ENCODE peak calls at places on chromosomes 7 and 10, in eight cellular contexts. E is IMR-90; G is CD8-positive, alpha-beta T cell; H is transverse colon; R is K562; N is heart right ventricle; A is body of pancreas; B is lung. I is an unnamed sample.
A peak's percentile ranks its signal among the peaks of the same experiment; 100 is the strongest.

GRCh38 chr7:12064716-12065115 is 146.4 kb upstream of the TMEM106B start:
- DNase-seq in E (no peak), G (no peak), H (no peak), R (no peak), N (no peak), A (no peak), B (no peak), I (no peak)

GRCh38 chr10:86261470-86261869 is 105.1 kb downstream of the GRID1 start:
- DNase-seq in E (no peak), G (no peak), H (no peak), R (no peak), N (no peak), A (no peak), B (no peak), I (no peak)

GRCh38 chr10:26213157-26213780 is 3.3 kb upstream of the GAD2 start:
- DNase-seq in E (no peak), G (no peak), H (no peak), R (no peak), N (no peak), A (no peak), B (no peak), I (no peak)

GRCh38 chr10:49552277-49552676 is 13.4 kb upstream of the ERCC6 start:
- DNase-seq in E (peak; percentile 81), G (no peak), H (no peak), R (no peak), N (no peak), A (no peak), B (no peak), I (no peak)

GRCh38 chr10:7667262-7668141 is 736 bp upstream of the ITIH5 start:
- DNase-seq in E (no peak), G (no peak), H (no peak), R (peak; percentile 43), N (peak; percentile 25), A (no peak), B (no peak), I (no peak)

GRCh38 chr10:72243822-72244437 is 27.9 kb upstream of the ASCC1 start:
- DNase-seq in E (peak; percentile 90), G (no peak), H (peak; percentile 71), R (no peak), N (peak; percentile 38), A (peak; percentile 57), B (peak; percentile 56), I (peak; percentile 98)

GRCh38 chr10:60209874-60210584 is 179.6 kb downstream of the ANK3 start:
- DNase-seq in E (no peak), G (no peak), H (no peak), R (no peak), N (no peak), A (no peak), B (no peak), I (no peak)

GRCh38 chr7:105388373-105389089 is at the start of gene SRPK2:
- DNase-seq in E (peak; percentile 31), G (peak; percentile 67), H (peak; percentile 84), R (peak; percentile 98), N (peak; percentile 85), A (peak; percentile 81), B (peak; percentile 74), I (peak; percentile 92)

GRCh38 chr10:112185959-112186358 is 2.4 kb upstream of the GPAM start:
- DNase-seq in E (no peak), G (no peak), H (no peak), R (no peak), N (no peak), A (no peak), B (no peak), I (no peak)

GRCh38 chr10:105409370-105409769 is 768.3 kb downstream of the SORCS3 start:
- DNase-seq in E (no peak), G (no peak), H (no peak), R (no peak), N (no peak), A (no peak), B (no peak), I (no peak)

GRCh38 chr10:131088619-131089018 is 222.9 kb downstream of the TCERG1L start:
- DNase-seq in E (no peak), G (no peak), H (no peak), R (peak; percentile 53), N (no peak), A (no peak), B (no peak), I (no peak)

GRCh38 chr7:45160374-45160773 is 2.8 kb downstream of the RAMP3 start:
- DNase-seq in E (no peak), G (no peak), H (no peak), R (no peak), N (no peak), A (no peak), B (no peak), I (no peak)

GRCh38 chr10:8435186-8436055 is 380.9 kb downstream of the GATA3 start:
- DNase-seq in E (no peak), G (no peak), H (no peak), R (no peak), N (no peak), A (no peak), B (no peak), I (no peak)

GRCh38 chr7:380724-381210 is 90.8 kb downstream of the FOXL3 start:
- DNase-seq in E (no peak), G (no peak), H (peak; percentile 5), R (no peak), N (no peak), A (no peak), B (no peak), I (no peak)

GRCh38 chr7:46468753-46469356 is 547.8 kb upstream of the IGFBP3 start:
- DNase-seq in E (peak; percentile 35), G (no peak), H (no peak), R (no peak), N (no peak), A (no peak), B (no peak), I (peak; percentile 57)

GRCh38 chr10:124066744-124067714 is 26.4 kb downstream of the CHST15 start:
- DNase-seq in E (no peak), G (no peak), H (no peak), R (no peak), N (no peak), A (peak; percentile 30), B (no peak), I (peak; percentile 11)

GRCh38 chr7:46386428-46387399 is 465.6 kb upstream of the IGFBP3 start:
- DNase-seq in E (peak; percentile 4), G (no peak), H (no peak), R (no peak), N (no peak), A (no peak), B (no peak), I (peak; percentile 32)

GRCh38 chr7:142856565-142857245 is 1.8 kb downstream of the EPHB6 start:
- DNase-seq in E (no peak), G (no peak), H (no peak), R (no peak), N (no peak), A (no peak), B (no peak), I (no peak)

GRCh38 chr7:76037310-76037709 is 10.5 kb downstream of the STYXL1 start:
- DNase-seq in E (peak; percentile 92), G (no peak), H (no peak), R (no peak), N (no peak), A (peak; percentile 48), B (no peak), I (peak; percentile 43)

GRCh38 chr10:51907342-51907741 is 207.9 kb upstream of the CSTF2T start:
- DNase-seq in E (no peak), G (no peak), H (no peak), R (no peak), N (no peak), A (no peak), B (no peak), I (no peak)

GRCh38 chr7:50306491-50307367 is 2.2 kb downstream of the IKZF1 start:
- DNase-seq in E (no peak), G (no peak), H (no peak), R (no peak), N (no peak), A (no peak), B (no peak), I (no peak)
- H3K27ac ChIP-seq in E (no peak overlapping the region), G (peak overlapping the region; percentile 96), H (peak overlapping the region; percentile 71), R (peak overlapping the region; percentile 80), N (peak overlapping the region; percentile 92), A (no peak overlapping the region), B (no peak overlapping the region), I (no peak overlapping the region)

DNA sequence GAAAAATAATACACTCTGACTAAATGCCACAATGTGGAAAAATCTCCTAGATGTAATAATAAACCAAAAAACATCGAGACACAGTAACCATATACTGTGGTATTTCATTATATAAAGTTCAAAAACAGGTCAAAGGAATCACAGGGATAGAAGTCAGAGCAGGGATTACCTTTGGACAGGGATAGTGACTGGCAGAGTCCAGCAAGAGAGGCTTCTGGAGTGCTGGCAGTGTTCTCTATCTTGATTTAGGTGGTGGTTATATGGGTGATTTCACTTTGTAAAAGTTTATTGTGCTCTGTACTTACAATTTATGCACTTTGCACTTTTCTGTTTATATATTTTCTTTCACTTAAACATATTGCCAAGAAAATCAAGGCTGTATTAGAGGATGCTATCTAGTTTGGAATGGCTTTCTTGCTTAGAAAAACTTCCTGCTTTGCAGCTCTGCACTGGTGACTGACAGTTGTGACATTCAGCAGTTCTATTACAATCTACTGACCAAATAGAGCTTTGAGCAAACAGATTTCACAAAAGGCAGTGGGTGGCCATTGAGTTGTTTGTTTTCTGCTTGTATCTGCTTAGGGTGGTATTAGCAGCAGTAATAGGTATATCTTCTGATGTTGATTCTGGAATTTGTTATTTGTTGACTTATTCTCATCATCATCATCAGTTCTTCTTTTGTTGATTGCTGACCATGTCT is 263.6 kb upstream of the LRGUK start:
- DNase-seq in E (no peak), G (no peak), H (no peak), R (no peak), N (no peak), A (no peak), B (no peak), I (no peak)
- H3K4me3 ChIP-seq in E (no peak overlapping the region), G (no peak overlapping the region), H (no peak overlapping the region), R (no peak overlapping the region), N (no peak overlapping the region), A (no peak overlapping the region), B (no peak overlapping the region), I (no peak overlapping the region)

DNA sequence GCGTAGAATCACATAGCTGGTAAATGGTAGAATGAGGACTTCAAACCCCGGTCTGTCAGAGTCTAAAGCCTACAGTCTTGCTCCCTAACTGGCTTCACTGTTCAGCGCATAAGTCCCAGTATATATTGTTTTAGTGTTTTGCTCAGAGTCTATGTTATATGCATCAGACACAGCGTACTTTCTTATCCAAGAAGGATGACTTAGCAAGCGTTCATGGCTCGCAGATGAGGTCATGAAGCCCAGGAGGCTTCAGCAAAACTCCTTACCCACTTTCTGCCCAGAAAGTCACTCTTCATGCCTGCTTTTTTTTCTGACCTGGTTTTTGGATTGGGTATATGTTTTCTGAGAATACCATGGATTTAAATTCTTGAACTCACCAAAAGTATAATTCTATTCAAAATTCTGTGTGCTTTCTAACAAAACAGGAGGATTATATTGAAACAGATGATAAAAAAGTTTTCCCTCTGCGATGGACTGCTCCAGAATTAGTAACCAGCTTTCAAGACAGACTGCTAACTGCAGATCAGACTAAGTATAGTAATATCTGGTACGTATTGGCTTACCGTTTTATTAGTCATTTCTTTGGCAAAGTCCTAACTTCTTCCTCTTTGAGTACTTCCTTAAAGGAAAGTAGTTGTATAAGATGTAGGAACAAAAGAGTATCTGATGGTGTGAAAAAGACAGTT is 24.6 kb upstream of the BHLHA15 start:
- DNase-seq in E (peak; percentile 82), G (no peak), H (no peak), R (no peak), N (no peak), A (no peak), B (no peak), I (peak; percentile 61)
- H3K27ac ChIP-seq in E (peak overlapping the region; percentile 41), G (no peak overlapping the region), H (peak overlapping the region; percentile 48), R (no peak overlapping the region), N (peak overlapping the region; percentile 33), A (no peak overlapping the region), B (no peak overlapping the region), I (no peak overlapping the region)

GRCh38 chr10:34413214-34413613 is 401.9 kb downstream of the PARD3 start:
- DNase-seq in E (no peak), G (no peak), H (no peak), R (no peak), N (no peak), A (no peak), B (no peak), I (no peak)
- H3K4me3 ChIP-seq in E (no peak overlapping the region), G (no peak overlapping the region), H (no peak overlapping the region), R (no peak overlapping the region), N (no peak overlapping the region), A (no peak overlapping the region), B (no peak overlapping the region), I (no peak overlapping the region)

I was measured in cardiac muscle cell.